ENCODE peak calls at places on chromosomes 7 and 10, in eight cellular contexts. One of them, this sample, is unnamed.

GRCh38 chr7:117192108-117192507 is 130.8 kb downstream of the WNT2 start:
- DNase-seq in CD8-positive, alpha-beta T cell: no peak
- DNase-seq in effector CD4-positive, alpha-beta T cell: no peak
- DNase-seq in nucleus accumbens: no peak
- DNase-seq in T-helper 22 cell: no peak
- DNase-seq in nephron progenitor cell: no peak
- DNase-seq in WTC11: no peak
- DNase-seq in NCI-H1105: no peak
- DNase-seq in this sample: no peak

GRCh38 chr7:143382791-143383641 is 1.9 kb downstream of the ZYX start:
- DNase-seq in CD8-positive, alpha-beta T cell: no peak
- DNase-seq in effector CD4-positive, alpha-beta T cell: no peak
- DNase-seq in nucleus accumbens: no peak
- DNase-seq in T-helper 22 cell: no peak
- DNase-seq in nephron progenitor cell: no peak
- DNase-seq in WTC11: no peak
- DNase-seq in NCI-H1105: no peak
- DNase-seq in this sample: no peak

GRCh38 chr10:2121944-2122343 is 384.6 kb upstream of the ADARB2 start:
- DNase-seq in CD8-positive, alpha-beta T cell: no peak
- DNase-seq in effector CD4-positive, alpha-beta T cell: no peak
- DNase-seq in nucleus accumbens: no peak
- DNase-seq in T-helper 22 cell: no peak
- DNase-seq in nephron progenitor cell: no peak
- DNase-seq in WTC11: no peak
- DNase-seq in NCI-H1105: no peak
- DNase-seq in this sample: no peak

GRCh38 chr10:119602241-119603095 is 5.7 kb upstream of the TIAL1 start:
- DNase-seq in CD8-positive, alpha-beta T cell: peak; percentile 32
- DNase-seq in effector CD4-positive, alpha-beta T cell: no peak
- DNase-seq in nucleus accumbens: no peak
- DNase-seq in T-helper 22 cell: no peak
- DNase-seq in nephron progenitor cell: peak; percentile 16
- DNase-seq in WTC11: peak; percentile 73
- DNase-seq in NCI-H1105: no peak
- DNase-seq in this sample: no peak

GRCh38 chr7:26958834-26959233 is 94.4 kb upstream of the SKAP2 start:
- DNase-seq in CD8-positive, alpha-beta T cell: no peak
- DNase-seq in effector CD4-positive, alpha-beta T cell: no peak
- DNase-seq in nucleus accumbens: no peak
- DNase-seq in T-helper 22 cell: no peak
- DNase-seq in nephron progenitor cell: no peak
- DNase-seq in WTC11: no peak
- DNase-seq in NCI-H1105: no peak
- DNase-seq in this sample: no peak

GRCh38 chr10:93515071-93515962 is 18.9 kb downstream of the CEP55 start:
- DNase-seq in CD8-positive, alpha-beta T cell: no peak
- DNase-seq in effector CD4-positive, alpha-beta T cell: no peak
- DNase-seq in nucleus accumbens: no peak
- DNase-seq in T-helper 22 cell: no peak
- DNase-seq in nephron progenitor cell: no peak
- DNase-seq in WTC11: no peak
- DNase-seq in NCI-H1105: no peak
- DNase-seq in this sample: no peak

GRCh38 chr10:79488870-79489269 is 23.5 kb upstream of the EIF5AL1 start:
- DNase-seq in CD8-positive, alpha-beta T cell: no peak
- DNase-seq in effector CD4-positive, alpha-beta T cell: no peak
- DNase-seq in nucleus accumbens: no peak
- DNase-seq in T-helper 22 cell: no peak
- DNase-seq in nephron progenitor cell: no peak
- DNase-seq in WTC11: no peak
- DNase-seq in NCI-H1105: no peak
- DNase-seq in this sample: no peak

GRCh38 chr10:59362991-59363390 is 642 bp upstream of the FAM13C start:
- DNase-seq in CD8-positive, alpha-beta T cell: no peak
- DNase-seq in effector CD4-positive, alpha-beta T cell: no peak
- DNase-seq in nucleus accumbens: peak; percentile 30
- DNase-seq in T-helper 22 cell: no peak
- DNase-seq in nephron progenitor cell: peak; percentile 62
- DNase-seq in WTC11: peak; percentile 56
- DNase-seq in NCI-H1105: peak; percentile 43
- DNase-seq in this sample: no peak

GRCh38 chr10:32367793-32368453 is 21.0 kb upstream of the EPC1 start:
- DNase-seq in CD8-positive, alpha-beta T cell: peak; percentile 78
- DNase-seq in effector CD4-positive, alpha-beta T cell: peak; percentile 74
- DNase-seq in nucleus accumbens: no peak
- DNase-seq in T-helper 22 cell: peak; percentile 57
- DNase-seq in nephron progenitor cell: peak; percentile 65
- DNase-seq in WTC11: peak; percentile 58
- DNase-seq in NCI-H1105: no peak
- DNase-seq in this sample: peak; percentile 53

GRCh38 chr7:99083068-99083651 is 60.7 kb downstream of the SMURF1 start:
- DNase-seq in CD8-positive, alpha-beta T cell: no peak
- DNase-seq in effector CD4-positive, alpha-beta T cell: no peak
- DNase-seq in nucleus accumbens: no peak
- DNase-seq in T-helper 22 cell: no peak
- DNase-seq in nephron progenitor cell: no peak
- DNase-seq in WTC11: no peak
- DNase-seq in NCI-H1105: no peak
- DNase-seq in this sample: no peak

GRCh38 chr7:155918720-155919399 is 106.6 kb upstream of the SHH start:
- DNase-seq in CD8-positive, alpha-beta T cell: no peak
- DNase-seq in effector CD4-positive, alpha-beta T cell: no peak
- DNase-seq in nucleus accumbens: no peak
- DNase-seq in T-helper 22 cell: no peak
- DNase-seq in nephron progenitor cell: no peak
- DNase-seq in WTC11: no peak
- DNase-seq in NCI-H1105: no peak
- DNase-seq in this sample: no peak

GRCh38 chr10:76962851-76963250 is 674.8 kb downstream of the KCNMA1 start:
- DNase-seq in CD8-positive, alpha-beta T cell: no peak
- DNase-seq in effector CD4-positive, alpha-beta T cell: no peak
- DNase-seq in nucleus accumbens: no peak
- DNase-seq in T-helper 22 cell: no peak
- DNase-seq in nephron progenitor cell: no peak
- DNase-seq in WTC11: no peak
- DNase-seq in NCI-H1105: no peak
- DNase-seq in this sample: no peak

GRCh38 chr7:33591481-33591880 is 313.9 kb upstream of the BMPER start:
- DNase-seq in CD8-positive, alpha-beta T cell: no peak
- DNase-seq in effector CD4-positive, alpha-beta T cell: no peak
- DNase-seq in nucleus accumbens: no peak
- DNase-seq in T-helper 22 cell: no peak
- DNase-seq in nephron progenitor cell: no peak
- DNase-seq in WTC11: no peak
- DNase-seq in NCI-H1105: no peak
- DNase-seq in this sample: no peak

GRCh38 chr7:80213814-80214213 is 79.2 kb downstream of the GNAI1 start:
- DNase-seq in CD8-positive, alpha-beta T cell: no peak
- DNase-seq in effector CD4-positive, alpha-beta T cell: no peak
- DNase-seq in nucleus accumbens: no peak
- DNase-seq in T-helper 22 cell: no peak
- DNase-seq in nephron progenitor cell: no peak
- DNase-seq in WTC11: no peak
- DNase-seq in NCI-H1105: no peak
- DNase-seq in this sample: no peak

GRCh38 chr7:35975851-35976454 is 175.1 kb downstream of the SEPTIN7 start:
- DNase-seq in CD8-positive, alpha-beta T cell: peak; percentile 43
- DNase-seq in effector CD4-positive, alpha-beta T cell: peak; percentile 41
- DNase-seq in nucleus accumbens: no peak
- DNase-seq in T-helper 22 cell: peak; percentile 13
- DNase-seq in nephron progenitor cell: peak; percentile 55
- DNase-seq in WTC11: no peak
- DNase-seq in NCI-H1105: peak; percentile 76
- DNase-seq in this sample: no peak

GRCh38 chr7:41971640-41972187 is 265.3 kb downstream of the GLI3 start:
- DNase-seq in CD8-positive, alpha-beta T cell: no peak
- DNase-seq in effector CD4-positive, alpha-beta T cell: no peak
- DNase-seq in nucleus accumbens: no peak
- DNase-seq in T-helper 22 cell: no peak
- DNase-seq in nephron progenitor cell: no peak
- DNase-seq in WTC11: no peak
- DNase-seq in NCI-H1105: no peak
- DNase-seq in this sample: no peak

GRCh38 chr10:26085549-26085948 is 131.0 kb upstream of the GAD2 start:
- DNase-seq in CD8-positive, alpha-beta T cell: no peak
- DNase-seq in effector CD4-positive, alpha-beta T cell: no peak
- DNase-seq in nucleus accumbens: no peak
- DNase-seq in T-helper 22 cell: no peak
- DNase-seq in nephron progenitor cell: no peak
- DNase-seq in WTC11: peak; percentile 45
- DNase-seq in NCI-H1105: no peak
- DNase-seq in this sample: no peak

GRCh38 chr7:91264924-91265681 is 870 bp downstream of the FZD1 start:
- DNase-seq in CD8-positive, alpha-beta T cell: no peak
- DNase-seq in effector CD4-positive, alpha-beta T cell: no peak
- DNase-seq in nucleus accumbens: no peak
- DNase-seq in T-helper 22 cell: no peak
- DNase-seq in nephron progenitor cell: peak; percentile 55
- DNase-seq in WTC11: peak; percentile 37
- DNase-seq in NCI-H1105: peak; percentile 34
- DNase-seq in this sample: no peak

GRCh38 chr7:150341263-150342118 is at the start of gene RARRES2:
- DNase-seq in CD8-positive, alpha-beta T cell: no peak
- DNase-seq in effector CD4-positive, alpha-beta T cell: no peak
- DNase-seq in nucleus accumbens: no peak
- DNase-seq in T-helper 22 cell: no peak
- DNase-seq in nephron progenitor cell: peak; percentile 75
- DNase-seq in WTC11: peak; percentile 73
- DNase-seq in NCI-H1105: no peak
- DNase-seq in this sample: no peak

GRCh38 chr10:119259345-119259744 is 52.0 kb downstream of the GRK5 start:
- DNase-seq in CD8-positive, alpha-beta T cell: no peak
- DNase-seq in effector CD4-positive, alpha-beta T cell: no peak
- DNase-seq in nucleus accumbens: no peak
- DNase-seq in T-helper 22 cell: no peak
- DNase-seq in nephron progenitor cell: no peak
- DNase-seq in WTC11: no peak
- DNase-seq in NCI-H1105: no peak
- DNase-seq in this sample: no peak

GRCh38 chr10:32139223-32140073 is 83.2 kb upstream of the KIF5B start:
- DNase-seq in CD8-positive, alpha-beta T cell: peak; percentile 10
- DNase-seq in effector CD4-positive, alpha-beta T cell: no peak
- DNase-seq in nucleus accumbens: no peak
- DNase-seq in T-helper 22 cell: no peak
- DNase-seq in nephron progenitor cell: peak; percentile 9
- DNase-seq in WTC11: peak; percentile 74
- DNase-seq in NCI-H1105: no peak
- DNase-seq in this sample: no peak

GRCh38 chr7:64892666-64893269 is 10.3 kb upstream of the ZNF273 start:
- DNase-seq in CD8-positive, alpha-beta T cell: no peak
- DNase-seq in effector CD4-positive, alpha-beta T cell: no peak
- DNase-seq in nucleus accumbens: no peak
- DNase-seq in T-helper 22 cell: no peak
- DNase-seq in nephron progenitor cell: no peak
- DNase-seq in WTC11: no peak
- DNase-seq in NCI-H1105: no peak
- DNase-seq in this sample: no peak

GRCh38 chr7:30470783-30471182 is 7.8 kb downstream of the NOD1 start:
- DNase-seq in CD8-positive, alpha-beta T cell: no peak
- DNase-seq in effector CD4-positive, alpha-beta T cell: no peak
- DNase-seq in nucleus accumbens: no peak
- DNase-seq in T-helper 22 cell: no peak
- DNase-seq in nephron progenitor cell: no peak
- DNase-seq in WTC11: no peak
- DNase-seq in NCI-H1105: peak; percentile 39
- DNase-seq in this sample: no peak

GRCh38 chr7:30980194-30980593 is 16.4 kb downstream of the GHRHR start:
- DNase-seq in CD8-positive, alpha-beta T cell: no peak
- DNase-seq in effector CD4-positive, alpha-beta T cell: no peak
- DNase-seq in nucleus accumbens: no peak
- DNase-seq in T-helper 22 cell: no peak
- DNase-seq in nephron progenitor cell: no peak
- DNase-seq in WTC11: no peak
- DNase-seq in NCI-H1105: no peak
- DNase-seq in this sample: no peak

GRCh38 chr10:110042181-110042580 is 34.4 kb downstream of the ADD3 start:
- DNase-seq in CD8-positive, alpha-beta T cell: no peak
- DNase-seq in effector CD4-positive, alpha-beta T cell: no peak
- DNase-seq in nucleus accumbens: no peak
- DNase-seq in T-helper 22 cell: no peak
- DNase-seq in nephron progenitor cell: no peak
- DNase-seq in WTC11: no peak
- DNase-seq in NCI-H1105: no peak
- DNase-seq in this sample: no peak

GRCh38 chr7:86328801-86329433 is 314.8 kb upstream of the GRM3 start:
- DNase-seq in CD8-positive, alpha-beta T cell: no peak
- DNase-seq in effector CD4-positive, alpha-beta T cell: no peak
- DNase-seq in nucleus accumbens: no peak
- DNase-seq in T-helper 22 cell: no peak
- DNase-seq in nephron progenitor cell: no peak
- DNase-seq in WTC11: no peak
- DNase-seq in NCI-H1105: no peak
- DNase-seq in this sample: no peak

GRCh38 chr10:116403740-116404250 is 23.9 kb upstream of the PNLIPRP3 start:
- DNase-seq in CD8-positive, alpha-beta T cell: no peak
- DNase-seq in effector CD4-positive, alpha-beta T cell: no peak
- DNase-seq in nucleus accumbens: no peak
- DNase-seq in T-helper 22 cell: no peak
- DNase-seq in nephron progenitor cell: no peak
- DNase-seq in WTC11: no peak
- DNase-seq in NCI-H1105: no peak
- DNase-seq in this sample: no peak

GRCh38 chr10:34045571-34046190 is 711.2 kb upstream of the NRP1 start:
- DNase-seq in CD8-positive, alpha-beta T cell: no peak
- DNase-seq in effector CD4-positive, alpha-beta T cell: no peak
- DNase-seq in nucleus accumbens: no peak
- DNase-seq in T-helper 22 cell: no peak
- DNase-seq in nephron progenitor cell: no peak
- DNase-seq in WTC11: no peak
- DNase-seq in NCI-H1105: no peak
- DNase-seq in this sample: no peak

GRCh38 chr10:29033311-29033940 is 255.4 kb upstream of the LYZL1 start:
- DNase-seq in CD8-positive, alpha-beta T cell: no peak
- DNase-seq in effector CD4-positive, alpha-beta T cell: no peak
- DNase-seq in nucleus accumbens: no peak
- DNase-seq in T-helper 22 cell: no peak
- DNase-seq in nephron progenitor cell: no peak
- DNase-seq in WTC11: no peak
- DNase-seq in NCI-H1105: no peak
- DNase-seq in this sample: no peak

GRCh38 chr7:45402480-45403218 is 171.5 kb upstream of the ADCY1 start:
- DNase-seq in CD8-positive, alpha-beta T cell: no peak
- DNase-seq in effector CD4-positive, alpha-beta T cell: no peak
- DNase-seq in nucleus accumbens: no peak
- DNase-seq in T-helper 22 cell: no peak
- DNase-seq in nephron progenitor cell: no peak
- DNase-seq in WTC11: no peak
- DNase-seq in NCI-H1105: no peak
- DNase-seq in this sample: no peak

GRCh38 chr7:136551618-136552017 is 316.8 kb upstream of the CHRM2 start:
- DNase-seq in CD8-positive, alpha-beta T cell: no peak
- DNase-seq in effector CD4-positive, alpha-beta T cell: no peak
- DNase-seq in nucleus accumbens: no peak
- DNase-seq in T-helper 22 cell: no peak
- DNase-seq in nephron progenitor cell: no peak
- DNase-seq in WTC11: no peak
- DNase-seq in NCI-H1105: no peak
- DNase-seq in this sample: no peak

GRCh38 chr7:72183835-72184234 is 228.3 kb downstream of the CALN1 start:
- DNase-seq in CD8-positive, alpha-beta T cell: no peak
- DNase-seq in effector CD4-positive, alpha-beta T cell: no peak
- DNase-seq in nucleus accumbens: no peak
- DNase-seq in T-helper 22 cell: no peak
- DNase-seq in nephron progenitor cell: no peak
- DNase-seq in WTC11: peak; percentile 16
- DNase-seq in NCI-H1105: no peak
- DNase-seq in this sample: no peak

GRCh38 chr7:69781412-69781846 is 183.2 kb downstream of the AUTS2 start:
- DNase-seq in CD8-positive, alpha-beta T cell: no peak
- DNase-seq in effector CD4-positive, alpha-beta T cell: no peak
- DNase-seq in nucleus accumbens: no peak
- DNase-seq in T-helper 22 cell: no peak
- DNase-seq in nephron progenitor cell: no peak
- DNase-seq in WTC11: no peak
- DNase-seq in NCI-H1105: peak; percentile 16
- DNase-seq in this sample: no peak

GRCh38 chr7:139918488-139918887 is 89.4 kb downstream of the TBXAS1 start:
- DNase-seq in CD8-positive, alpha-beta T cell: no peak
- DNase-seq in effector CD4-positive, alpha-beta T cell: no peak
- DNase-seq in nucleus accumbens: no peak
- DNase-seq in T-helper 22 cell: no peak
- DNase-seq in nephron progenitor cell: no peak
- DNase-seq in WTC11: no peak
- DNase-seq in NCI-H1105: no peak
- DNase-seq in this sample: no peak

This sample was measured in effector memory CD4-positive, alpha-beta T cell.